ENCODE peak calls at places on chromosomes 3 and 15, in seven cellular contexts. P is EL; H is T1000; R is hypothalamus; V is activated CD8-positive, alpha-beta T cell treated with anti-CD3 and anti-CD28 coated beads for 36 hours; I is endothelial cell; C is astrocyte of the spinal cord. S is an unnamed sample.

GRCh38 chr15:58475573-58476524 is 44.1 kb downstream of the LIPC start:
- DNase-seq in P (peak), H (no peak), R (no peak), V (no peak), I (no peak), C (peak), S (no peak)

GRCh38 chr15:64000183-64000710 is 46.0 kb downstream of the DAPK2 start:
- DNase-seq in P (no peak), H (no peak), R (no peak), V (no peak), I (no peak), C (no peak), S (no peak)

GRCh38 chr3:13235897-13236296 is 162.7 kb upstream of the IQSEC1 start:
- DNase-seq in P (no peak), H (no peak), R (no peak), V (peak), I (no peak), C (no peak), S (no peak)

GRCh38 chr15:91980502-91981267 is 127.2 kb downstream of the SLCO3A1 start:
- DNase-seq in P (no peak), H (no peak), R (no peak), V (no peak), I (no peak), C (no peak), S (no peak)

GRCh38 chr3:158101330-158102218 is 4.6 kb downstream of the SHOX2 start:
- DNase-seq in P (no peak), H (no peak), R (no peak), V (no peak), I (no peak), C (no peak), S (no peak)

GRCh38 chr3:126358038-126358815 is 1.0 kb upstream of the KLF15 start:
- DNase-seq in P (peak), H (no peak), R (no peak), V (peak), I (no peak), C (peak), S (no peak)

GRCh38 chr15:34737379-34737928 is 17.3 kb downstream of the GJD2 start:
- DNase-seq in P (peak), H (no peak), R (no peak), V (no peak), I (no peak), C (no peak), S (no peak)

GRCh38 chr3:165875644-165876043 is 38.4 kb upstream of the BCHE start:
- DNase-seq in P (no peak), H (no peak), R (no peak), V (no peak), I (no peak), C (no peak), S (no peak)

GRCh38 chr3:129448187-129448895 is 8.3 kb downstream of the IFT122 start:
- DNase-seq in P (no peak), H (no peak), R (no peak), V (no peak), I (no peak), C (no peak), S (no peak)

GRCh38 chr3:117217355-117217754 is 507.8 kb downstream of the TUSC7 start:
- DNase-seq in P (no peak), H (no peak), R (no peak), V (no peak), I (no peak), C (no peak), S (no peak)

GRCh38 chr3:36663666-36664291 is 100.6 kb downstream of the DCLK3 start:
- DNase-seq in P (no peak), H (no peak), R (no peak), V (no peak), I (no peak), C (peak), S (no peak)

GRCh38 chr15:74613089-74613952 is 2.3 kb upstream of the CLK3 start:
- DNase-seq in P (no peak), H (no peak), R (no peak), V (no peak), I (no peak), C (no peak), S (no peak)

GRCh38 chr15:72117448-72117697 is 577 bp downstream of the MYO9A start:
- DNase-seq in P (peak), H (peak), R (no peak), V (peak), I (peak), C (peak), S (peak)

GRCh38 chr3:187430576-187430975 is 62.4 kb downstream of the RTP4 start:
- DNase-seq in P (no peak), H (no peak), R (no peak), V (no peak), I (no peak), C (no peak), S (no peak)

GRCh38 chr3:107132674-107133073 is 244.6 kb upstream of the CCDC54 start:
- DNase-seq in P (no peak), H (no peak), R (no peak), V (no peak), I (no peak), C (no peak), S (no peak)

GRCh38 chr3:51796859-51797258 is 17.8 kb upstream of the IQCF6 start:
- DNase-seq in P (no peak), H (no peak), R (no peak), V (peak), I (no peak), C (no peak), S (no peak)

GRCh38 chr15:34644851-34645250 is 61.4 kb upstream of the GOLGA8B start:
- DNase-seq in P (peak), H (no peak), R (no peak), V (no peak), I (no peak), C (no peak), S (no peak)

GRCh38 chr3:124276863-124277515 is 285.1 kb upstream of the ROPN1 start:
- DNase-seq in P (no peak), H (no peak), R (no peak), V (no peak), I (no peak), C (no peak), S (no peak)

GRCh38 chr3:11717768-11718581 is 74.3 kb upstream of the VGLL4 start:
- DNase-seq in P (peak), H (no peak), R (no peak), V (no peak), I (no peak), C (peak), S (no peak)

GRCh38 chr3:127444761-127445160 is 145.8 kb downstream of the TPRA1 start:
- DNase-seq in P (no peak), H (no peak), R (no peak), V (no peak), I (no peak), C (no peak), S (no peak)